ENCODE peak calls at places on chromosomes 1 and 21, in seven cellular contexts. Q is adrenal gland, P is pancreas, K is brain microvascular endothelial cell, M is MM.1S, F is esophagus squamous epithelium, E is mammary epithelial cell. N is an unnamed sample.

GRCh38 chr21:15301736-15302135 is 236.9 kb upstream of the NRIP1 start:
- DNase-seq in Q (no peak), P (no peak), K (peak; percentile 18), M (no peak), F (no peak), E (peak; percentile 40), N (no peak)

GRCh38 chr1:223217781-223218180 is 74.7 kb upstream of the TLR5 start:
- DNase-seq in Q (no peak), P (no peak), K (no peak), M (no peak), F (no peak), E (no peak), N (no peak)

GRCh38 chr1:234911787-234912186 is 216.8 kb downstream of the TOMM20 start:
- DNase-seq in Q (no peak), P (no peak), K (no peak), M (no peak), F (no peak), E (no peak), N (no peak)

GRCh38 chr1:40649592-40649930 is 15.9 kb downstream of the RIMS3 start:
- DNase-seq in Q (no peak), P (no peak), K (no peak), M (no peak), F (no peak), E (no peak), N (peak; percentile 63)

GRCh38 chr1:240027059-240027462 is 64.6 kb upstream of the FMN2 start:
- DNase-seq in Q (peak; percentile 54), P (no peak), K (peak; percentile 53), M (peak; percentile 55), F (no peak), E (peak; percentile 14), N (peak; percentile 73)

GRCh38 chr1:54416435-54416834 is 10.2 kb upstream of the SSBP3 start:
- DNase-seq in Q (no peak), P (no peak), K (no peak), M (no peak), F (no peak), E (no peak), N (no peak)

GRCh38 chr1:22053861-22054770 is 1.6 kb downstream of the CDC42 start:
- DNase-seq in Q (no peak), P (no peak), K (no peak), M (no peak), F (no peak), E (peak; percentile 71), N (no peak)

GRCh38 chr1:6880951-6881690 is 95.9 kb downstream of the CAMTA1 start:
- DNase-seq in Q (no peak), P (no peak), K (peak; percentile 12), M (no peak), F (no peak), E (peak; percentile 58), N (no peak)

GRCh38 chr1:18134324-18135046 is 26.9 kb downstream of the IGSF21 start:
- DNase-seq in Q (no peak), P (no peak), K (no peak), M (no peak), F (no peak), E (no peak), N (no peak)

GRCh38 chr21:33721081-33721480 is 78.8 kb downstream of the ITSN1 start:
- DNase-seq in Q (no peak), P (no peak), K (no peak), M (no peak), F (no peak), E (no peak), N (no peak)

GRCh38 chr1:30038134-30039025 is 685.0 kb downstream of the MATN1 start:
- DNase-seq in Q (no peak), P (no peak), K (no peak), M (no peak), F (no peak), E (no peak), N (no peak)

GRCh38 chr1:93447481-93448291 is at the start of gene FNBP1L:
- DNase-seq in Q (peak; percentile 73), P (peak; percentile 92), K (peak; percentile 40), M (peak; percentile 60), F (no peak), E (peak; percentile 73), N (peak; percentile 78)

GRCh38 chr1:27873671-27874384 is 1.5 kb downstream of the THEMIS2 start:
- DNase-seq in Q (no peak), P (peak; percentile 35), K (no peak), M (no peak), F (no peak), E (no peak), N (peak; percentile 41)

GRCh38 chr1:154943649-154944421 is 7.3 kb upstream of the PMVK start:
- DNase-seq in Q (no peak), P (no peak), K (no peak), M (peak; percentile 75), F (no peak), E (no peak), N (no peak)

GRCh38 chr21:39118604-39119215 is 64.5 kb downstream of the PSMG1 start:
- DNase-seq in Q (no peak), P (no peak), K (no peak), M (no peak), F (no peak), E (no peak), N (no peak)

GRCh38 chr1:227815468-227816409 is at the start of gene PRSS38:
- DNase-seq in Q (no peak), P (peak; percentile 43), K (no peak), M (no peak), F (no peak), E (no peak), N (no peak)
- TF ChIP-seq CTCF in Q (no peak), P (no peak), K (no peak), M (no peak), F (no peak), E (no peak), N (no peak)

GRCh38 chr1:43545686-43546387 is 15.2 kb downstream of the PTPRF start:
- DNase-seq in Q (peak; percentile 91), P (peak; percentile 99), K (peak; percentile 25), M (peak; percentile 55), F (no peak), E (no peak), N (peak; percentile 79)
- H3K4me3 ChIP-seq in Q (no peak overlapping the region), P (no peak overlapping the region), K (no peak overlapping the region), M (peak overlapping the region; percentile 19), F (no peak overlapping the region), E (no peak overlapping the region), N (peak overlapping the region; percentile 22)

GRCh38 chr1:85554630-85555327 is 25.8 kb upstream of the CCN1 start:
- DNase-seq in Q (no peak), P (no peak), K (no peak), M (no peak), F (no peak), E (no peak), N (no peak)
- H3K27ac ChIP-seq in Q (no peak overlapping the region), P (no peak overlapping the region), K (no peak overlapping the region), M (no peak overlapping the region), F (no peak overlapping the region), E (no peak overlapping the region), N (no peak overlapping the region)

GRCh38 chr1:237590381-237590780 is 300.3 kb downstream of the ZP4 start:
- DNase-seq in Q (no peak), P (no peak), K (peak; percentile 1), M (no peak), F (no peak), E (no peak), N (no peak)

DNA sequence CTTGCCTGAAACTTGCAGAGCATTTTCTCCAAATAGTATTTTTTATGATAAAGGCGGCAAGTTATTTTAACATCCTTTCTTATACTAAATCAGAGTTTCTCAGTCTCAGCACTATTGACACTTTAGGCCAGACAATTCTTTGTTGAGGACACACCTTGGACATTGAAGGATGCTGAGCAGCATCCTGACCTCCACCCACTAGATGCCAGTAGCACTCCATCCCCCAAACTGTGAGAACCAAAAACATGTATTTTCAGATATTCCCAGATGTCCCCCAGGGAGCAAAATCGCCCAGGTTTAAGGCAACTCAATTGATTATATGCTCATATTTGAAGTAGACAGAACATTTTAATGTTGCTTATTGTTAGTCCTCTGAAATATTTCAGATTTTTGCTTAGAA is 299.4 kb downstream of the ZP4 start:
- DNase-seq in Q (no peak), P (no peak), K (no peak), M (no peak), F (no peak), E (no peak), N (no peak)
- TF ChIP-seq CTCF in Q (no peak), P (no peak), K (no peak), M (no peak), F (no peak), E (no peak), N (no peak)

DNA sequence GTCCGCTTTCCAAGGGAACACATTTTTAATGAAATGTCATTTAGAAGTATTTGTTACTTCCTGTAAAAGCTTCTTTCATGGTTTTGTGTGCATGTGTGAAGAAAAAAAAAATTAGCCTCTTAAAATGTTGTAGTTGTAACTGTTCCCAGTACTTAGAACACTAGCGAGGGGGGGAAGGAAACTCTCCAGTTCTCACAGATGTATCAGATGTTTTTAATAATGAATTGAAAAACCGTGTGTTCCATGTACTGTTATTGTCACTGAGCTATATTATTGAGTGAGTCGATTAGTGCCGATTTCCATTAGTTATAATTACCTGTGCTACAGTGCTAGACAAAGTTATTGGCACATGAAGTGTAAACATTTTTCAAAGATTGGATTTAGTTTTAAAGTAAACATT is 568.2 kb upstream of the ADGRL2 start:
- DNase-seq in Q (no peak), P (no peak), K (no peak), M (no peak), F (no peak), E (no peak), N (no peak)
- H3K4me3 ChIP-seq in Q (no peak overlapping the region), P (no peak overlapping the region), K (no peak overlapping the region), M (no peak overlapping the region), F (no peak overlapping the region), E (no peak overlapping the region), N (no peak overlapping the region)

DNA sequence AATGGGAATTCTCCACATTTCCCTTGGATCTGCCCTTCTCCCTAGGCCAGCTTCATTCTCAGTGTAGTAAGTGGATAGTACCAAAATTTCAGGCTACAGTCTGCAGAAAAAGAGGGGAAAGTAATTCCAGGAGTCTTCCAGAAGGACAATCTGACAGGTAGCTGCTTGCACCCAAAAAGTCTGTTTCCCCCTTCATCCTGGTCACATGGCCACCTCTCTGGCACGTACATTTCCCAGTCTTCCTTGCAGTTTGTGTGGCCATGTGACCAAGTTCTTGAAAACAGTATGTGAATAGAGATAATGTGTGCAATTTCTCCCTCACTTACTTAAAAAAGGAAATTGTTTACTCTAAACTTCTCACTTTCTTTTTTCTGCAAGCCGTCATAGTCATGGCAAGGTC is 14.6 kb upstream of the FMO4 start:
- DNase-seq in Q (no peak), P (no peak), K (no peak), M (no peak), F (no peak), E (no peak), N (no peak)
- H3K27ac ChIP-seq in Q (no peak overlapping the region), P (no peak overlapping the region), K (no peak overlapping the region), M (no peak overlapping the region), F (no peak overlapping the region), E (no peak overlapping the region), N (no peak overlapping the region)

GRCh38 chr1:41999884-42000283 is 81.2 kb upstream of the HIVEP3 start:
- DNase-seq in Q (no peak), P (no peak), K (no peak), M (no peak), F (no peak), E (no peak), N (no peak)
- TF ChIP-seq CTCF in Q (no peak), P (no peak), K (no peak), M (no peak), F (no peak), E (no peak), N (no peak)

DNA sequence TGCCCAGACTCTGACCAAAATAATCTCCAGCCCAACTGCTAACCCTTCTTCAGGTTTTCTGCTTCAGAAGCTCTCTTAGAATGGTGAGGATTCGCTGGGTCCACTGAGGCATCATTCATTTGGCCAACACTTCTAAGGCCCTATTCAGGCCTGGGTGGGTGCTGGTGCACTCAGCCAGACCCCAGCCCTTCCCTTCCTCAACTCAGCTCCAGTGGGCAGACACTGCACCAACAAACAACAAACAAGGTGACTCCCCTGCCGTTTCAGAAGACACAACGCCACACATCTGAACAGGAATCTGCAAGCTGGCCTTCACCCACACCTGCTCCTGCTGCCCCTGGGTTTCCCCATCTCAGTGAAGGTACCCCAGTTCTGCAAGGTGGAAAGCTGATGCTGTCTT is 6.0 kb downstream of the HEYL start:
- DNase-seq in Q (no peak), P (no peak), K (no peak), M (no peak), F (no peak), E (no peak), N (no peak)
- H3K4me3 ChIP-seq in Q (peak overlapping the region; percentile 34), P (peak overlapping the region; percentile 38), K (peak overlapping the region; percentile 15), M (no peak overlapping the region), F (no peak overlapping the region), E (no peak overlapping the region), N (no peak overlapping the region)